ENCODE peak calls at places on chromosomes 4 and X, in eight cellular contexts. K is mammary epithelial cell; A is effector memory CD4-positive, alpha-beta T cell; I is fibroblast of lung; E is left lung; F is cardiac muscle cell; Y is tibial nerve; W is testis. Z is an unnamed sample.

GRCh38 chrX:41522071-41522470 is 74.9 kb downstream of the NYX start:
- DNase-seq in K (no peak), F (no peak), I (no peak), A (no peak), W (no peak), Y (no peak), E (no peak), Z (no peak)

GRCh38 chrX:96752776-96753175 is 68.1 kb downstream of the DIAPH2 start:
- DNase-seq in W (no peak), I (peak; percentile 15), A (no peak), K (no peak), Y (no peak), F (no peak), E (no peak), Z (no peak)

GRCh38 chrX:16807976-16808542 is 21.8 kb downstream of the TXLNG start:
- DNase-seq in Y (no peak), K (peak; percentile 46), W (peak; percentile 20), F (peak; percentile 70), E (no peak), A (no peak), I (peak; percentile 33), Z (peak; percentile 82)

GRCh38 chr4:146051724-146052396 is 113.2 kb upstream of the ZNF827 start:
- DNase-seq in K (peak; percentile 45), W (no peak), A (no peak), Y (no peak), I (peak; percentile 83), E (no peak), F (peak; percentile 86), Z (no peak)

GRCh38 chrX:139881130-139881529 is 51.7 kb downstream of the ATP11C start:
- DNase-seq in Y (no peak), K (peak; percentile 47), I (peak; percentile 86), F (peak; percentile 80), W (no peak), E (no peak), A (no peak), Z (no peak)

GRCh38 chr4:144507309-144508101 is 138.5 kb upstream of the HHIP start:
- DNase-seq in F (peak; percentile 6), K (no peak), A (no peak), E (no peak), W (no peak), Y (no peak), I (peak; percentile 45), Z (no peak)

GRCh38 chr4:108696160-108696559 is 45.8 kb downstream of the OSTC start:
- DNase-seq in I (no peak), F (no peak), K (no peak), A (no peak), W (no peak), Y (no peak), E (no peak), Z (no peak)

GRCh38 chrX:85573801-85574200 is 194.3 kb upstream of the POF1B start:
- DNase-seq in Y (no peak), F (no peak), E (no peak), I (no peak), K (no peak), W (no peak), A (no peak), Z (no peak)

GRCh38 chr4:72302981-72303704 is 265.9 kb downstream of the ADAMTS3 start:
- DNase-seq in E (no peak), Y (no peak), F (peak; percentile 58), A (no peak), I (peak; percentile 19), K (peak; percentile 29), W (peak; percentile 48), Z (peak; percentile 46)

GRCh38 chr4:147834480-147834879 is 102.6 kb downstream of the ARHGAP10 start:
- DNase-seq in E (no peak), K (no peak), A (no peak), F (no peak), I (no peak), Y (no peak), W (no peak), Z (no peak)

GRCh38 chr4:147830987-147831386 is 99.1 kb downstream of the ARHGAP10 start:
- DNase-seq in F (peak; percentile 57), K (peak; percentile 94), W (no peak), A (no peak), I (peak; percentile 74), Y (no peak), E (no peak), Z (no peak)

GRCh38 chr4:147831452-147832192 is 99.7 kb downstream of the ARHGAP10 start:
- DNase-seq in K (peak; percentile 96), E (no peak), F (peak; percentile 76), W (no peak), A (no peak), Y (no peak), I (peak; percentile 90), Z (peak; percentile 20)

GRCh38 chr4:147833254-147833653 is 101.4 kb downstream of the ARHGAP10 start:
- DNase-seq in E (no peak), W (no peak), K (peak; percentile 54), F (no peak), I (peak; percentile 51), Y (no peak), A (no peak), Z (no peak)

GRCh38 chr4:147833741-147834140 is 101.9 kb downstream of the ARHGAP10 start:
- DNase-seq in E (no peak), I (no peak), W (no peak), K (no peak), Y (no peak), A (no peak), F (no peak), Z (no peak)
- H3K4me1 ChIP-seq in E (peaks cover 27% of the 10 kb centered on the region), I (peaks cover 17% of the 10 kb centered on the region), W (peaks cover 55% of the 10 kb centered on the region), K (peaks cover 48% of the 10 kb centered on the region), Y (peaks cover 47% of the 10 kb centered on the region), A (no peaks in the 10 kb centered on the region), F (peaks cover 4% of the 10 kb centered on the region), Z (peaks cover 3% of the 10 kb centered on the region)

DNA sequence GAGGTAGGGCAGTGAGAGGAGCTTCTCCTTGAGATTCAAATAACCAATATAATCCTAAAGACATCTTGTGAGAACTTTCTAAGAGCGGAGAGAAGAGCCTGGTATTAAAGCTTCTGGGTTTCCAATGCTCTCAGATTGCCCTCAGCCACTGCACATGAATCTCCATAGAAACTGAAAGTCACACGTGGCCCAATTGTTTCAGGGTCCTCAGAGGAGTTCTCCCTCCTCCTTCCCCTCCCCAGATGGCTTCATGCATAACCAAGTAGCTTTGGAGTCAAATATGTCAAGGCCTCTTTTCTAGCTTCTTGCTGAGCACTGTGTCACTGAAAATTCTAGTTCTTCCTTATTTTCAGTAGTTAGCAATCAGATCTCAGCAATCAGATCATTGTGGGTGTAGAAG is 2.3 kb downstream of the BTK start:
- DNase-seq in A (no peak), I (no peak), E (no peak), F (no peak), Y (no peak), K (no peak), W (no peak), Z (no peak)
- H3K4me3 ChIP-seq in A (no peak overlapping the region), I (no peak overlapping the region), E (no peak overlapping the region), F (no peak overlapping the region), Y (no peak overlapping the region), K (no peak overlapping the region), W (no peak overlapping the region), Z (no peak overlapping the region)

DNA sequence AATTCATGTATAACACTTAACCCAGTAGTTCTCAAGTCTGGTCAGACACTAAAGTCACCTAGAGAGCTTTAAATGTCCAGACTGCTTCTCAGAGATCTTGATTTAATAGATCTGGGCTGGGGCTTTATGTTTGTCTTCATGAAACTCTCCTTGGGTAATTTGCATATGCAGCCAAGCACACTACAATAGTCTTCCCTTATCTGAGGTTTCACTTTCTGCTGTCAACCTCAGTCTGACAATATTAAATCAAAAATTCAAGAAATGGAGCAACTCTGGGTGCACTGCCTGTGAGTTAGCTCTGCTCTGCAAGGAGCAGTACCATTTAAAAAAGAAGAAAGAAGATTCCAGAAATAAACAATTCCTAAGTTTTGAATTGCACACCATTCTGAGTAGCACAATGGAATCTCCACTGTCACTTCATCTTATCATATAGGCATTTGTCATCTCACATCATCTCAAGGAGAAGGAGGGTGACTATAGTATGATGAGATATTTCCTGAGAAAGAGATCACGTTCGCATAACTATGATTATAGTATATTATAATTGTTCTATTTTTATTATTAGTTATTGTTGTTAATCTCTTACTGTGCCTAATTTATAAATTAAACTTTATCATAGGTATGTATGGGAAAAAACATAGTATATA is 9.4 kb downstream of the FNIP2 start:
- DNase-seq in F (no peak), Y (no peak), E (no peak), K (no peak), A (no peak), W (no peak), I (no peak), Z (peak; percentile 38)
- H3K4me1 ChIP-seq in F (peaks cover 56% of the 10 kb centered on the region), Y (peaks cover 70% of the 10 kb centered on the region), E (peaks cover 28% of the 10 kb centered on the region), K (peaks cover 26% of the 10 kb centered on the region), A (peaks cover 4% of the 10 kb centered on the region), W (no peaks in the 10 kb centered on the region), I (peaks cover 8% of the 10 kb centered on the region), Z (no peaks in the 10 kb centered on the region)

DNA sequence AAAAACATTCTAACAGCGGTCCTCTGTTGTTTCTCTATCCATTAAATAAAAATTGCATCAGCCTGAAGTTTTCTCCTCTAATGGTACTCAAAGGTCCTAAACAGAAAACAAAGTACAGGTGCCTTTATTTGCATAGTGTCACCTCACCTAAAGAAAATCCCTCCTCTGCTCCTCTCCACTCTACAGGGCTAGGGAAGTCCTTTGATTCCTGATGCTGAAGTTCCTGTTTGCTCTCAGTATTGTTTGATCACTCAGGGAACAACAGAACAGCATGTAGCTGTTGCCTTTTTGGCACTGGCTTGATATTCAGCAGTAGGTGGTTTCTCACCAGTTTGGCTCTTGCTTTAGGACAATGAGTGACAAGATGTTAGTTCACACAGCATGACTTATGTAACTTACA is 156.1 kb upstream of the SLC7A11 start:
- DNase-seq in W (no peak), K (no peak), Y (no peak), A (no peak), E (no peak), F (no peak), I (no peak), Z (no peak)
- H3K4me3 ChIP-seq in W (no peak overlapping the region), K (no peak overlapping the region), Y (no peak overlapping the region), A (no peak overlapping the region), E (no peak overlapping the region), F (no peak overlapping the region), I (no peak overlapping the region), Z (no peak overlapping the region)

DNA sequence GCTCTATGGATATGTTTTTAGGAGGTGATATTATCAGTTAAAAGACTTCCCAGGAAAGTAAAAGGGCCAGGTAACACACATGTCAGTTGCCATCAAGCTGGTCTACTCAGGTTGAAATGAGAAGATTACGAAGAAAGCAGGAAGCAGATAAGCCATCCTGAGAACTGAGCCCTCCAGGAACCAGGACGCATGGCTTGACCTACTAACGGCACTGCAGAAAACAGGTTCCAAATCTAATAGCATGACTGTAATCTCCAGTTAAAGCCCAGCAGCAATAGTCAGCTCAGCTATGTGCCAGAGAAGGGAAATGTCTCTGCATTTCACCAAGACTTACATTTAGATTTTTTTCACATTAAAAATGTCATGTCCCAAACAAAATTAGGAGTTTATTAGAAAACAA is 77.9 kb downstream of the APBB2 start:
- DNase-seq in E (no peak), W (no peak), F (no peak), K (no peak), A (no peak), I (no peak), Y (no peak), Z (no peak)
- H3K4me1 ChIP-seq in E (peaks cover 25% of the 10 kb centered on the region), W (peaks cover 5% of the 10 kb centered on the region), F (peaks cover 25% of the 10 kb centered on the region), K (peaks cover 33% of the 10 kb centered on the region), A (no peaks in the 10 kb centered on the region), I (no peaks in the 10 kb centered on the region), Y (peaks cover 8% of the 10 kb centered on the region), Z (peaks cover 5% of the 10 kb centered on the region)

GRCh38 chr4:38131371-38132139 is 171.4 kb downstream of the PTTG2 start:
- DNase-seq in E (no peak), K (peak; percentile 72), Y (no peak), W (no peak), F (peak; percentile 39), I (peak; percentile 72), A (peak; percentile 70), Z (peak; percentile 24)
- H3K4me3 ChIP-seq in E (no peak overlapping the region), K (no peak overlapping the region), Y (no peak overlapping the region), W (no peak overlapping the region), F (no peak overlapping the region), I (no peak overlapping the region), A (no peak overlapping the region), Z (no peak overlapping the region)

Z was measured in small intestine.